ENCODE peak calls at places on chromosomes 3 and 15, in six cellular contexts. U is A549, T is uterus, W is neural progenitor cell, N is AG04450, C is cardiac muscle cell. Q is an unnamed sample. For H3K9me3, the result is how much of the 10 kb centered on the place peaks cover.

GRCh38 chr15:95016511-95017219 is 785.3 kb downstream of the MCTP2 start:
- DNase-seq in U (no peak), N (peak), W (no peak), T (no peak), C (peak), Q (no peak)

GRCh38 chr3:127701281-127701792 is 28.6 kb downstream of the ABTB1 start:
- DNase-seq in U (no peak), N (no peak), C (no peak), W (no peak), T (no peak), Q (no peak)

GRCh38 chr3:124860599-124860998 is 26.6 kb downstream of the ITGB5 start:
- DNase-seq in C (no peak), T (peak), W (no peak), U (peak), N (peak), Q (no peak)

GRCh38 chr3:162295323-162295983 is 798.8 kb downstream of the OTOL1 start:
- DNase-seq in W (no peak), N (peak), T (no peak), U (peak), C (peak), Q (no peak)

GRCh38 chr15:50686468-50687301 is at the start of gene TRPM7:
- DNase-seq in C (peak), W (peak), T (peak), U (peak), N (no peak), Q (peak)

GRCh38 chr3:156655819-156656566 is 18.4 kb upstream of the TIPARP start:
- DNase-seq in T (no peak), W (no peak), N (no peak), C (no peak), U (no peak), Q (no peak)

GRCh38 chr3:13111173-13111873 is 38.1 kb upstream of the IQSEC1 start:
- DNase-seq in C (no peak), U (no peak), W (no peak), T (no peak), N (no peak), Q (no peak)

GRCh38 chr15:95503640-95504225 is 826.8 kb upstream of the NR2F2 start:
- DNase-seq in C (no peak), U (no peak), W (no peak), N (no peak), T (no peak), Q (no peak)

GRCh38 chr15:63340353-63340752 is 41.3 kb downstream of the CA12 start:
- DNase-seq in T (no peak), W (no peak), C (no peak), N (no peak), U (no peak), Q (no peak)

GRCh38 chr3:62961874-62962556 is 86.8 kb upstream of the CADPS start:
- DNase-seq in T (no peak), U (no peak), C (no peak), W (no peak), N (no peak), Q (no peak)

GRCh38 chr15:35496585-35496984 is 49.4 kb downstream of the DPH6 start:
- DNase-seq in C (no peak), U (no peak), W (no peak), T (no peak), N (no peak), Q (no peak)

GRCh38 chr3:106206165-106206564 is 337.4 kb upstream of the CBLB start:
- DNase-seq in U (no peak), C (peak), W (no peak), T (no peak), N (no peak), Q (peak)

GRCh38 chr3:105343991-105344390 is 22.7 kb upstream of the ALCAM start:
- DNase-seq in N (no peak), W (no peak), C (no peak), T (no peak), U (no peak), Q (no peak)

GRCh38 chr15:32029409-32029861 is 880 bp upstream of the CHRNA7 start:
- DNase-seq in W (peak), C (peak), T (no peak), U (peak), N (no peak), Q (no peak)

GRCh38 chr15:32028921-32029320 is 1.4 kb upstream of the CHRNA7 start:
- DNase-seq in W (peak), N (no peak), T (no peak), U (peak), C (peak), Q (no peak)

GRCh38 chr15:32030795-32031194 is 480 bp downstream of the CHRNA7 start:
- DNase-seq in U (peak), N (no peak), C (peak), T (no peak), W (peak), Q (no peak)

GRCh38 chr15:32033186-32033890 is 3.0 kb downstream of the CHRNA7 start:
- DNase-seq in T (no peak), U (no peak), N (no peak), W (no peak), C (no peak), Q (no peak)

GRCh38 chr15:32029862-32030781 is at the start of gene CHRNA7:
- DNase-seq in N (no peak), C (peak), T (no peak), U (peak), W (peak), Q (no peak)
- TF ChIP-seq CTCF in N (no peak), C (peak), T (no peak), U (no peak), W (peak), Q (no peak)

GRCh38 chr15:76236350-76236749 is 74.9 kb downstream of the ETFA start:
- DNase-seq in C (no peak), U (no peak), W (no peak), T (no peak), N (no peak), Q (no peak)
- H3K9me3 ChIP-seq in C (under half), U (under half), W (under half), T (under half), N (under half), Q (under half)

GRCh38 chr3:123700791-123701712 is 116.2 kb upstream of the HACD2 start:
- DNase-seq in C (no peak), W (no peak), U (no peak), N (no peak), T (peak), Q (no peak)
- H3K4me3 ChIP-seq in C (no peak), W (no peak), U (no peak), N (peak), T (peak), Q (no peak)

GRCh38 chr3:150840733-150841515 is 64.3 kb downstream of the MINDY4B start:
- DNase-seq in T (no peak), U (no peak), W (no peak), N (no peak), C (no peak), Q (no peak)
- TF ChIP-seq CTCF in T (no peak), U (no peak), W (no peak), N (no peak), C (no peak), Q (no peak)

GRCh38 chr15:47750030-47750739 is 32.9 kb downstream of the SEMA6D start:
- DNase-seq in T (no peak), U (no peak), W (no peak), N (peak), C (no peak), Q (no peak)
- H3K9me3 ChIP-seq in T (under half), U (under half), W (under half), N (under half), C (under half), Q (under half)

Q was measured in CD8-positive, alpha-beta T cell.